ENCODE peak calls at places on chromosomes 12 and 14, in six cellular contexts. P is HFF-Myc; B is substantia nigra; K is stimulated activated CD8-positive, alpha-beta memory T cell treated with anti-CD3 and anti-CD28 coated beads, Interleukin-15, amount 100 ng/mL, for 24 hours; V is PC-3; Q is uterus. H is an unnamed sample.

GRCh38 chr12:119444462-119445044 is 110.0 kb downstream of the CCDC60 start:
- DNase-seq in P (no peak), B (peak; percentile 8), K (no peak), V (peak; percentile 83), Q (peak; percentile 13), H (peak; percentile 75)

GRCh38 chr14:55944757-55945156 is 173.5 kb upstream of the PELI2 start:
- DNase-seq in P (no peak), B (no peak), K (no peak), V (no peak), Q (no peak), H (no peak)

GRCh38 chr14:67571275-67571990 is 28.6 kb downstream of the PIGH start:
- DNase-seq in P (peak; percentile 21), B (peak; percentile 55), K (peak; percentile 8), V (peak; percentile 67), Q (peak; percentile 51), H (peak; percentile 14)

GRCh38 chr14:72666610-72667009 is 227.3 kb downstream of the DPF3 start:
- DNase-seq in P (no peak), B (no peak), K (no peak), V (peak; percentile 99), Q (no peak), H (peak; percentile 50)

GRCh38 chr14:52998376-52999010 is 47.6 kb upstream of the FERMT2 start:
- DNase-seq in P (no peak), B (no peak), K (no peak), V (peak; percentile 31), Q (no peak), H (no peak)

GRCh38 chr12:39451977-39452376 is 9.1 kb upstream of the KIF21A start:
- DNase-seq in P (no peak), B (no peak), K (no peak), V (no peak), Q (no peak), H (no peak)

GRCh38 chr14:90678846-90679362 is 137.3 kb downstream of the TTC7B start:
- DNase-seq in P (no peak), B (no peak), K (no peak), V (no peak), Q (no peak), H (no peak)

GRCh38 chr14:90624732-90625444 is 191.3 kb downstream of the TTC7B start:
- DNase-seq in P (no peak), B (no peak), K (no peak), V (no peak), Q (no peak), H (no peak)

GRCh38 chr12:86669010-86669409 is 412.8 kb upstream of the MGAT4C start:
- DNase-seq in P (no peak), B (no peak), K (no peak), V (peak; percentile 89), Q (no peak), H (no peak)

H was measured in Caki2.